ENCODE peak calls at places on chromosome 10, in four cellular contexts. E is WTC11, P is HepG2, S is K562. B is an unnamed sample.

GRCh38 chr10:56586391-56586790 is 225.3 kb upstream of the ZWINT start:
- DNase-seq in E (peak), P (no peak), S (no peak), B (no peak)

GRCh38 chr10:67837519-67838314 is at the start of gene DNAJC12:
- DNase-seq in E (no peak), P (peak), S (peak), B (peak)

GRCh38 chr10:82288461-82288881 is 413.5 kb downstream of the NRG3 start:
- DNase-seq in E (no peak), P (no peak), S (no peak), B (no peak)

GRCh38 chr10:96509017-96509641 is 4.6 kb downstream of the TLL2 start:
- DNase-seq in E (no peak), P (no peak), S (no peak), B (no peak)

GRCh38 chr10:15211464-15211979 is 43.0 kb upstream of the NMT2 start:
- DNase-seq in E (no peak), P (no peak), S (no peak), B (no peak)

GRCh38 chr10:73079779-73080178 is 16.9 kb downstream of the P4HA1 start:
- DNase-seq in E (no peak), P (no peak), S (no peak), B (no peak)

GRCh38 chr10:17257466-17258321 is 29.7 kb downstream of the VIM start:
- DNase-seq in E (peak), P (peak), S (peak), B (peak)

GRCh38 chr10:132096223-132096622 is 30.5 kb downstream of the JAKMIP3 start:
- DNase-seq in E (no peak), P (peak), S (no peak), B (no peak)

GRCh38 chr10:33115720-33116119 is 157.7 kb upstream of the ITGB1 start:
- DNase-seq in E (no peak), P (no peak), S (no peak), B (no peak)

GRCh38 chr10:15719062-15719898 is 442 bp downstream of the ITGA8 start:
- DNase-seq in E (peak), P (no peak), S (no peak), B (peak)

GRCh38 chr10:100827819-100828743 is 82.7 kb downstream of the PAX2 start:
- DNase-seq in E (peak), P (no peak), S (peak), B (no peak)

GRCh38 chr10:75395171-75395954 is 6.2 kb downstream of the ZNF503 start:
- DNase-seq in E (peak), P (no peak), S (peak), B (no peak)

GRCh38 chr10:14380746-14381145 is 50.0 kb upstream of the FRMD4A start:
- DNase-seq in E (no peak), P (no peak), S (no peak), B (no peak)

GRCh38 chr10:89466599-89467035 is 52.2 kb downstream of the IFIT5 start:
- DNase-seq in E (no peak), P (peak), S (no peak), B (peak)

GRCh38 chr10:77571490-77571889 is 66.1 kb downstream of the KCNMA1 start:
- DNase-seq in E (no peak), P (no peak), S (no peak), B (no peak)

GRCh38 chr10:78648256-78648860 is 420.4 kb upstream of the ZMIZ1 start:
- DNase-seq in E (no peak), P (no peak), S (no peak), B (no peak)

GRCh38 chr10:35421553-35422178 is 85.4 kb downstream of the CCNY start:
- DNase-seq in E (no peak), P (peak), S (no peak), B (no peak)

GRCh38 chr10:113424304-113424721 is 128.5 kb upstream of the HABP2 start:
- DNase-seq in E (no peak), P (no peak), S (no peak), B (no peak)

GRCh38 chr10:35384265-35384868 is 48.1 kb downstream of the CCNY start:
- DNase-seq in E (no peak), P (no peak), S (no peak), B (no peak)

DNA sequence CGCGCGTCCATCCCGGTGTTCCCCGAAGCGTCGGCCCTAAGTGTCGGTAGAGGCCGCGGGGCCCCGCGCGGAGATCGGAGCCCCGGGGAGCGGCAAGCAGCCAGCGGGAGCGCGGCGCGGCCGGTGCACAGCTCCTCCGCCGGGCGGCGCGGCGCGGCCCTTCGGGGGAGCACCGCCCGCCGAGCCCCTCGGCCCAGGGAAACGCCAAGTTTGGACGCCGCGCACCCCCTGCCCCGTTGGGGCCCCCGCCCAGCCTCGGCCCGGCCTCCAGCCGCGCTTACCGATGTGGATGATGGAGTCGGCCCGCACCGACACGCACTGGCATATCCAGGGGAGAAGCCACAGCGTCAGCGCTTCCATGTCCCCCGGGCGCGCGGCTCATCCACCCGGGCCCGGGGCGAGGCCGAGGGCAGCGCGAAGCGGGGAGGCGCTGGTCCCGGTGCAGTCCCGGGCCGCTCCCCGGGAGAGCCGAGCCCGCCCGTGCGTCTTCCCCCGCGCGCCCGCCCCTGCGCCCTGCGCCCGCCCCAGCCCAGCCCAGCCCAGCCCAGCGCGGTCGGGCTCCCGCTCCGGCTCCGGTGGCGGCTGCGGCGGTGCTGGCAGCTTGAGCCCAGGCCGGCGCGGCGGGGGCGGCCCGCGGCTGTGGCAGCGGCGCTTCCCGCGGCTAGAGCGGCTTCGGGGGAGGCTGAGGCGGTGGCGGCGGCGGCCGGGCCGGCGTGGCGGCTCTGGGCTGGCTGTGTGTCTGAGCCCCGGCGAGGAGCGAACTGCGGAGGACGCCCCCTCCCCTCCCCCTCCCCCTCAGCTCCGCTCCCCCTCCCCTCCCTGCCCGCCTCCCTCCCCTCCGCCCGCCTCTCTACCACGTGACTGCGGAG is at the start of gene GRID1:
- DNase-seq in E (peak), P (no peak), S (peak), B (peak)
- TF ChIP-seq ELF4 in E (no peak), P (no peak), S (no peak), B (no peak)

GRCh38 chr10:32060372-32060771 is 4.1 kb upstream of the KIF5B start:
- DNase-seq in E (no peak), P (no peak), S (no peak), B (no peak)

GRCh38 chr10:32068569-32068968 is 12.3 kb upstream of the KIF5B start:
- DNase-seq in E (no peak), P (no peak), S (no peak), B (no peak)

GRCh38 chr10:32070645-32071044 is 14.4 kb upstream of the KIF5B start:
- DNase-seq in E (no peak), P (no peak), S (no peak), B (no peak)

GRCh38 chr10:32061440-32061839 is 5.2 kb upstream of the KIF5B start:
- DNase-seq in E (no peak), P (no peak), S (no peak), B (no peak)

DNA sequence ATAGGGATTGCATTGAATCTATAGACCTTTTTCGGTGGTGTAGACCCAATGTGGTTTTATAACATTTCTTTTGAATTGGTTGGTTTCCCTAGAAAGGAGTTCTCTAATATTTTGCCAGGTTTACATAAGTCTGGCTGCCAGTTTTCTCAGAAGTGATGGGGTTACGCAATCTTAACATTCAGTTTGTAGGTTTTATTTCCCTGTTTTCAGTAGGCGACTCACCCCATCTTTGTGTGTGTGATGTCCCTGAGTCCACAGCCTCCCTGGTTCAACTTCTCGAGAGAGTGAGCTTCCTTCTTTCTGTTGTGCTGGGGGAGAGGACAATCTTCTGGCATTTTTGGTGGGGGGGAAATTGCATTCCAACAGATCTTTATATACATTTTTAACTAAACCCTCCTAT is 9.6 kb upstream of the KIF5B start:
- DNase-seq in E (no peak), P (no peak), S (no peak), B (no peak)
- TF ChIP-seq ELF4 in E (no peak), P (no peak), S (no peak), B (no peak)

GRCh38 chr10:59865101-59865500 is 41.3 kb downstream of the CCDC6 start:
- DNase-seq in E (peak), P (peak), S (peak), B (no peak)
- TF ChIP-seq ELF4 in E (no peak), P (no peak), S (no peak), B (no peak)

GRCh38 chr10:84890701-84891100 is 562.3 kb downstream of the CCSER2 start:
- DNase-seq in E (no peak), P (no peak), S (no peak), B (no peak)
- TF ChIP-seq ELF4 in E (no peak), P (no peak), S (no peak), B (no peak)

DNA sequence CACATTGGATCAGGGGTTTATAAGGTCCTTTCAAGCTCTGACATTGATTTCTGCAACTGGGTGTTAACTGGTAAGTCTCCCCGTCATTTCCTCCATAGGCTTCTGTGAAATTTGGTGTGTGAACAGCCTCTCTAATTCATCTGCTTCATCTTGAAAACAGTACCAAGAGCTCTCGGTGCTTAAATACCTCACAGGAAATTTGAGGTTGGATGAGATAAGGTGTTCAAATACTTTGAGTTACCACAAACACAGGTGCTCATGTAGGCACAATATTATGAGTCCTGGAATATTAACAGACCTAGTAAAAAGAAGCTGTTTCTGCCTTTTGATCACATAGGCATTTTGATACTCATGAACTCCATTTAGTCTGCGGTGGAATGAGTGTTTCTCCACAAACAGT is 85.2 kb downstream of the RTKN2 start:
- DNase-seq in E (no peak), P (no peak), S (no peak), B (no peak)
- TF ChIP-seq ELF4 in E (no peak), P (no peak), S (no peak), B (no peak)

GRCh38 chr10:22086730-22087364 is 83.3 kb upstream of the DNAJC1 start:
- DNase-seq in E (peak), P (peak), S (peak), B (peak)
- TF ChIP-seq ELF4 in E (no peak), P (no peak), S (no peak), B (no peak)

B was measured in HEK293T.